ENCODE peak calls at places on chromosomes 5 and 9, in seven cellular contexts. One of them, this sample, is unnamed.

GRCh38 chr5:172953776-172954189 is 5.4 kb upstream of the RPL26L1 start:
- DNase-seq in IMR-90: peak
- DNase-seq in H1: no peak
- DNase-seq in HepG2: no peak
- DNase-seq in WTC11: no peak
- DNase-seq in SK-N-SH: no peak
- DNase-seq in GM12878: no peak
- DNase-seq in this sample: no peak

GRCh38 chr5:127096328-127096993 is 23.2 kb upstream of the C5orf63 start:
- DNase-seq in IMR-90: no peak
- DNase-seq in H1: no peak
- DNase-seq in HepG2: no peak
- DNase-seq in WTC11: no peak
- DNase-seq in SK-N-SH: no peak
- DNase-seq in GM12878: no peak
- DNase-seq in this sample: no peak

GRCh38 chr5:147691134-147691533 is 91.4 kb downstream of the JAKMIP2 start:
- DNase-seq in IMR-90: no peak
- DNase-seq in H1: no peak
- DNase-seq in HepG2: no peak
- DNase-seq in WTC11: no peak
- DNase-seq in SK-N-SH: no peak
- DNase-seq in GM12878: no peak
- DNase-seq in this sample: no peak

GRCh38 chr5:94471496-94471895 is 146.9 kb downstream of the KIAA0825 start:
- DNase-seq in IMR-90: no peak
- DNase-seq in H1: no peak
- DNase-seq in HepG2: no peak
- DNase-seq in WTC11: no peak
- DNase-seq in SK-N-SH: peak
- DNase-seq in GM12878: no peak
- DNase-seq in this sample: no peak

GRCh38 chr5:1130218-1130946 is 18.5 kb upstream of the SLC12A7 start:
- DNase-seq in IMR-90: no peak
- DNase-seq in H1: no peak
- DNase-seq in HepG2: no peak
- DNase-seq in WTC11: peak
- DNase-seq in SK-N-SH: no peak
- DNase-seq in GM12878: no peak
- DNase-seq in this sample: no peak

GRCh38 chr5:60673329-60673728 is 26.6 kb downstream of the DEPDC1B start:
- DNase-seq in IMR-90: no peak
- DNase-seq in H1: no peak
- DNase-seq in HepG2: no peak
- DNase-seq in WTC11: no peak
- DNase-seq in SK-N-SH: no peak
- DNase-seq in GM12878: no peak
- DNase-seq in this sample: no peak

GRCh38 chr9:117936185-117936758 is 232.1 kb downstream of the TLR4 start:
- DNase-seq in IMR-90: no peak
- DNase-seq in H1: no peak
- DNase-seq in HepG2: no peak
- DNase-seq in WTC11: no peak
- DNase-seq in SK-N-SH: peak
- DNase-seq in GM12878: peak
- DNase-seq in this sample: no peak

GRCh38 chr5:155943516-155944407 is 383.2 kb upstream of the SGCD start:
- DNase-seq in IMR-90: peak
- DNase-seq in H1: peak
- DNase-seq in HepG2: peak
- DNase-seq in WTC11: peak
- DNase-seq in SK-N-SH: peak
- DNase-seq in GM12878: no peak
- DNase-seq in this sample: peak

GRCh38 chr5:157801-158200 is 33.5 kb upstream of the LRRC14B start:
- DNase-seq in IMR-90: no peak
- DNase-seq in H1: peak
- DNase-seq in HepG2: no peak
- DNase-seq in WTC11: no peak
- DNase-seq in SK-N-SH: no peak
- DNase-seq in GM12878: no peak
- DNase-seq in this sample: no peak

GRCh38 chr9:131667576-131667975 is 72.3 kb downstream of the RAPGEF1 start:
- DNase-seq in IMR-90: no peak
- DNase-seq in H1: no peak
- DNase-seq in HepG2: no peak
- DNase-seq in WTC11: no peak
- DNase-seq in SK-N-SH: no peak
- DNase-seq in GM12878: no peak
- DNase-seq in this sample: no peak

GRCh38 chr9:87748895-87749294 is 23.0 kb downstream of the CTSL start:
- DNase-seq in IMR-90: no peak
- DNase-seq in H1: no peak
- DNase-seq in HepG2: no peak
- DNase-seq in WTC11: no peak
- DNase-seq in SK-N-SH: no peak
- DNase-seq in GM12878: no peak
- DNase-seq in this sample: no peak

GRCh38 chr5:169970911-169971436 is 9.3 kb downstream of the INSYN2B start:
- DNase-seq in IMR-90: peak
- DNase-seq in H1: no peak
- DNase-seq in HepG2: no peak
- DNase-seq in WTC11: no peak
- DNase-seq in SK-N-SH: peak
- DNase-seq in GM12878: no peak
- DNase-seq in this sample: peak

GRCh38 chr5:37847978-37848425 is 8.2 kb upstream of the GDNF start:
- DNase-seq in IMR-90: peak
- DNase-seq in H1: no peak
- DNase-seq in HepG2: peak
- DNase-seq in WTC11: no peak
- DNase-seq in SK-N-SH: no peak
- DNase-seq in GM12878: peak
- DNase-seq in this sample: peak

GRCh38 chr5:33470544-33470943 is 29.8 kb downstream of the TARS1 start:
- DNase-seq in IMR-90: peak
- DNase-seq in H1: no peak
- DNase-seq in HepG2: peak
- DNase-seq in WTC11: no peak
- DNase-seq in SK-N-SH: peak
- DNase-seq in GM12878: no peak
- DNase-seq in this sample: peak

GRCh38 chr9:114799441-114799840 is 6.4 kb downstream of the TNFSF15 start:
- DNase-seq in IMR-90: no peak
- DNase-seq in H1: peak
- DNase-seq in HepG2: peak
- DNase-seq in WTC11: peak
- DNase-seq in SK-N-SH: peak
- DNase-seq in GM12878: no peak
- DNase-seq in this sample: peak

GRCh38 chr5:1549631-1550030 is 25.9 kb upstream of the LPCAT1 start:
- DNase-seq in IMR-90: no peak
- DNase-seq in H1: peak
- DNase-seq in HepG2: no peak
- DNase-seq in WTC11: no peak
- DNase-seq in SK-N-SH: no peak
- DNase-seq in GM12878: no peak
- DNase-seq in this sample: no peak

GRCh38 chr9:90802534-90802933 is 915 bp downstream of the SYK start:
- DNase-seq in IMR-90: no peak
- DNase-seq in H1: no peak
- DNase-seq in HepG2: no peak
- DNase-seq in WTC11: no peak
- DNase-seq in SK-N-SH: no peak
- DNase-seq in GM12878: no peak
- DNase-seq in this sample: no peak

GRCh38 chr9:131399972-131400371 is 6.1 kb downstream of the PRRC2B start:
- DNase-seq in IMR-90: no peak
- DNase-seq in H1: no peak
- DNase-seq in HepG2: no peak
- DNase-seq in WTC11: no peak
- DNase-seq in SK-N-SH: no peak
- DNase-seq in GM12878: no peak
- DNase-seq in this sample: no peak

GRCh38 chr9:124673063-124673462 is 98.0 kb downstream of the NR6A1 start:
- DNase-seq in IMR-90: no peak
- DNase-seq in H1: no peak
- DNase-seq in HepG2: no peak
- DNase-seq in WTC11: no peak
- DNase-seq in SK-N-SH: no peak
- DNase-seq in GM12878: no peak
- DNase-seq in this sample: no peak

GRCh38 chr5:95283761-95284511 is 958 bp downstream of the MCTP1 start:
- DNase-seq in IMR-90: no peak
- DNase-seq in H1: peak
- DNase-seq in HepG2: no peak
- DNase-seq in WTC11: peak
- DNase-seq in SK-N-SH: peak
- DNase-seq in GM12878: no peak
- DNase-seq in this sample: peak

GRCh38 chr9:98504883-98505282 is 203.9 kb downstream of the GABBR2 start:
- DNase-seq in IMR-90: no peak
- DNase-seq in H1: no peak
- DNase-seq in HepG2: no peak
- DNase-seq in WTC11: no peak
- DNase-seq in SK-N-SH: no peak
- DNase-seq in GM12878: no peak
- DNase-seq in this sample: no peak

GRCh38 chr9:112863214-112863613 is 27.5 kb downstream of the SLC46A2 start:
- DNase-seq in IMR-90: peak
- DNase-seq in H1: no peak
- DNase-seq in HepG2: no peak
- DNase-seq in WTC11: no peak
- DNase-seq in SK-N-SH: no peak
- DNase-seq in GM12878: no peak
- DNase-seq in this sample: no peak

GRCh38 chr9:126516936-126517750 is 96.6 kb upstream of the LMX1B start:
- DNase-seq in IMR-90: peak
- DNase-seq in H1: peak
- DNase-seq in HepG2: peak
- DNase-seq in WTC11: peak
- DNase-seq in SK-N-SH: peak
- DNase-seq in GM12878: no peak
- DNase-seq in this sample: peak

DNA sequence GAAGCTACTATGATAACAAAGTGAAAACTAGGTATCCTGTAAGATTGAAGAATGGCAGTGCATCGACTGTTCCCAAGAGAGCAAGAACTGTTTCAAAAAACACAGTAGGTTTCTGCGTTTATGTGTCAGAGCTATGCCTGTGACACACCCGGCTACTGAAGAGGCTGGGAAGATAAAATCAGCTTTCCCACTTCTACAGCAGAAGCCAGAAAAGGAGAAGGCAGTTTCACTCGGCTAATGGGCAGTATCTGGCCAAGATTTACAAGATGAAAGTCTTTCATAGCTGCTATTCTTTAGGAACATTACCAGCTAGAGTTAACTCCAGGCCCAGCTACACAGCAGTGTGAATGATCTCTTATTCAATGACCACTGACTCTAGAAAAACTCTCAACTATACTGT is 195.2 kb downstream of the CTNND2 start:
- DNase-seq in IMR-90: no peak
- DNase-seq in H1: no peak
- DNase-seq in HepG2: no peak
- DNase-seq in WTC11: no peak
- DNase-seq in SK-N-SH: no peak
- DNase-seq in GM12878: no peak
- DNase-seq in this sample: no peak
- TF ChIP-seq USF2 in IMR-90: no peak
- TF ChIP-seq USF2 in H1: no peak
- TF ChIP-seq USF2 in HepG2: no peak
- TF ChIP-seq USF2 in WTC11: no peak
- TF ChIP-seq USF2 in SK-N-SH: no peak
- TF ChIP-seq USF2 in GM12878: no peak
- TF ChIP-seq USF2 in this sample: no peak

DNA sequence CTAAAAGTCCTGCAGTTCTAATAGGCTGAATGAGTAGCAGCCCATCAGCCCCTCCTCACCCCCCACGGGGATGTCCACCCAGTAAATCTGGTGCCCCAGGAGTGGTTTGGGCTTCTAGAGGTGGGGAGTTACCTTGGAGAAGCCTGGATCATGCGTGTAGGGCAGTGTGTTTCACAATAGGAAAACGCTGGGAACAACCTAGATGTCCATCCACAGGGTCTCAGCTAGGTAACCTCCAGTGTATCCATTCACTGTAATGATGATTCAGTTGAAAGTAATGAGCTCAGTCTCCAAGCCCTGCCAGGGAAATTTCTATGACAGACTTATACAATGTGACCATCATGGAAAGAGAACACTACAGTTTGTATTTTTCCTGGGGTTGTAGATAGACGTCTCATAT is 51.8 kb downstream of the NDST1 start:
- DNase-seq in IMR-90: peak
- DNase-seq in H1: no peak
- DNase-seq in HepG2: no peak
- DNase-seq in WTC11: no peak
- DNase-seq in SK-N-SH: no peak
- DNase-seq in GM12878: no peak
- DNase-seq in this sample: peak
- TF ChIP-seq USF2 in IMR-90: no peak
- TF ChIP-seq USF2 in H1: no peak
- TF ChIP-seq USF2 in HepG2: no peak
- TF ChIP-seq USF2 in WTC11: no peak
- TF ChIP-seq USF2 in SK-N-SH: no peak
- TF ChIP-seq USF2 in GM12878: no peak
- TF ChIP-seq USF2 in this sample: no peak

GRCh38 chr9:137756045-137756744 is 121.4 kb upstream of the CACNA1B start:
- DNase-seq in IMR-90: peak
- DNase-seq in H1: no peak
- DNase-seq in HepG2: no peak
- DNase-seq in WTC11: no peak
- DNase-seq in SK-N-SH: no peak
- DNase-seq in GM12878: no peak
- DNase-seq in this sample: no peak
- TF ChIP-seq USF2 in IMR-90: no peak
- TF ChIP-seq USF2 in H1: no peak
- TF ChIP-seq USF2 in HepG2: no peak
- TF ChIP-seq USF2 in WTC11: no peak
- TF ChIP-seq USF2 in SK-N-SH: no peak
- TF ChIP-seq USF2 in GM12878: no peak
- TF ChIP-seq USF2 in this sample: no peak

GRCh38 chr9:129145316-129145715 is 32.7 kb downstream of the IER5L start:
- DNase-seq in IMR-90: no peak
- DNase-seq in H1: no peak
- DNase-seq in HepG2: no peak
- DNase-seq in WTC11: no peak
- DNase-seq in SK-N-SH: no peak
- DNase-seq in GM12878: no peak
- DNase-seq in this sample: no peak

GRCh38 chr9:129143031-129143441 is 31.8 kb downstream of the PTPA start:
- DNase-seq in IMR-90: peak
- DNase-seq in H1: peak
- DNase-seq in HepG2: peak
- DNase-seq in WTC11: peak
- DNase-seq in SK-N-SH: peak
- DNase-seq in GM12878: no peak
- DNase-seq in this sample: peak

GRCh38 chr9:129142115-129142514 is 30.9 kb downstream of the PTPA start:
- DNase-seq in IMR-90: no peak
- DNase-seq in H1: no peak
- DNase-seq in HepG2: no peak
- DNase-seq in WTC11: no peak
- DNase-seq in SK-N-SH: no peak
- DNase-seq in GM12878: no peak
- DNase-seq in this sample: no peak

GRCh38 chr9:129142536-129142935 is 31.3 kb downstream of the PTPA start:
- DNase-seq in IMR-90: no peak
- DNase-seq in H1: no peak
- DNase-seq in HepG2: no peak
- DNase-seq in WTC11: no peak
- DNase-seq in SK-N-SH: no peak
- DNase-seq in GM12878: no peak
- DNase-seq in this sample: no peak

GRCh38 chr9:129143461-129143927 is 32.3 kb downstream of the PTPA start:
- DNase-seq in IMR-90: peak
- DNase-seq in H1: no peak
- DNase-seq in HepG2: peak
- DNase-seq in WTC11: peak
- DNase-seq in SK-N-SH: no peak
- DNase-seq in GM12878: no peak
- DNase-seq in this sample: no peak
- TF ChIP-seq USF2 in IMR-90: no peak
- TF ChIP-seq USF2 in H1: no peak
- TF ChIP-seq USF2 in HepG2: no peak
- TF ChIP-seq USF2 in WTC11: no peak
- TF ChIP-seq USF2 in SK-N-SH: no peak
- TF ChIP-seq USF2 in GM12878: no peak
- TF ChIP-seq USF2 in this sample: no peak